ENCODE peak calls at places on chromosomes 3 and 15, in eight cellular contexts. One of them, this sample, is unnamed.

GRCh38 chr3:147572970-147573340 is 163.8 kb downstream of the ZIC1 start:
- DNase-seq in occipital lobe: no peak
- DNase-seq in activated naive CD8-positive, alpha-beta T cell treated with anti-CD3 and anti-CD28 coated beads for 36 hours: no peak
- DNase-seq in stimulated activated CD4-positive, alpha-beta T cell treated with anti-CD3 and anti-CD28 coated beads, Interleukin-12 subunit alpha, Interleukin-12 subunit beta, amount 100 ng/mL, for 4 hours: no peak
- DNase-seq in cardiac muscle cell: no peak
- DNase-seq in SK-N-SH: no peak
- DNase-seq in NCI-H510A: no peak
- DNase-seq in activated CD8-positive, alpha-beta memory T cell treated with anti-CD3 and anti-CD28 coated beads for 1 hour: no peak
- DNase-seq in this sample: peak

GRCh38 chr3:109683746-109684145 is 346.4 kb upstream of the DPPA4 start:
- DNase-seq in stimulated activated CD4-positive, alpha-beta T cell treated with anti-CD3 and anti-CD28 coated beads, Interleukin-12 subunit alpha, Interleukin-12 subunit beta, amount 100 ng/mL, for 4 hours: no peak
- DNase-seq in occipital lobe: no peak
- DNase-seq in NCI-H510A: no peak
- DNase-seq in activated naive CD8-positive, alpha-beta T cell treated with anti-CD3 and anti-CD28 coated beads for 36 hours: no peak
- DNase-seq in SK-N-SH: no peak
- DNase-seq in activated CD8-positive, alpha-beta memory T cell treated with anti-CD3 and anti-CD28 coated beads for 1 hour: no peak
- DNase-seq in cardiac muscle cell: no peak
- DNase-seq in this sample: no peak

GRCh38 chr3:170012683-170013400 is 25.0 kb upstream of the GPR160 start:
- DNase-seq in SK-N-SH: no peak
- DNase-seq in cardiac muscle cell: no peak
- DNase-seq in NCI-H510A: no peak
- DNase-seq in occipital lobe: no peak
- DNase-seq in activated naive CD8-positive, alpha-beta T cell treated with anti-CD3 and anti-CD28 coated beads for 36 hours: no peak
- DNase-seq in activated CD8-positive, alpha-beta memory T cell treated with anti-CD3 and anti-CD28 coated beads for 1 hour: no peak
- DNase-seq in stimulated activated CD4-positive, alpha-beta T cell treated with anti-CD3 and anti-CD28 coated beads, Interleukin-12 subunit alpha, Interleukin-12 subunit beta, amount 100 ng/mL, for 4 hours: no peak
- DNase-seq in this sample: peak

GRCh38 chr3:40070816-40071215 is 238.7 kb upstream of the EIF1B start:
- DNase-seq in occipital lobe: no peak
- DNase-seq in NCI-H510A: no peak
- DNase-seq in activated naive CD8-positive, alpha-beta T cell treated with anti-CD3 and anti-CD28 coated beads for 36 hours: no peak
- DNase-seq in stimulated activated CD4-positive, alpha-beta T cell treated with anti-CD3 and anti-CD28 coated beads, Interleukin-12 subunit alpha, Interleukin-12 subunit beta, amount 100 ng/mL, for 4 hours: no peak
- DNase-seq in SK-N-SH: no peak
- DNase-seq in cardiac muscle cell: no peak
- DNase-seq in activated CD8-positive, alpha-beta memory T cell treated with anti-CD3 and anti-CD28 coated beads for 1 hour: no peak
- DNase-seq in this sample: peak

GRCh38 chr3:189355481-189356201 is 183.9 kb downstream of the TPRG1 start:
- DNase-seq in SK-N-SH: no peak
- DNase-seq in stimulated activated CD4-positive, alpha-beta T cell treated with anti-CD3 and anti-CD28 coated beads, Interleukin-12 subunit alpha, Interleukin-12 subunit beta, amount 100 ng/mL, for 4 hours: peak
- DNase-seq in activated CD8-positive, alpha-beta memory T cell treated with anti-CD3 and anti-CD28 coated beads for 1 hour: peak
- DNase-seq in occipital lobe: no peak
- DNase-seq in activated naive CD8-positive, alpha-beta T cell treated with anti-CD3 and anti-CD28 coated beads for 36 hours: peak
- DNase-seq in cardiac muscle cell: no peak
- DNase-seq in NCI-H510A: no peak
- DNase-seq in this sample: peak

GRCh38 chr3:171511450-171511849 is 51.2 kb upstream of the TNIK start:
- DNase-seq in NCI-H510A: no peak
- DNase-seq in activated CD8-positive, alpha-beta memory T cell treated with anti-CD3 and anti-CD28 coated beads for 1 hour: no peak
- DNase-seq in stimulated activated CD4-positive, alpha-beta T cell treated with anti-CD3 and anti-CD28 coated beads, Interleukin-12 subunit alpha, Interleukin-12 subunit beta, amount 100 ng/mL, for 4 hours: no peak
- DNase-seq in activated naive CD8-positive, alpha-beta T cell treated with anti-CD3 and anti-CD28 coated beads for 36 hours: no peak
- DNase-seq in cardiac muscle cell: no peak
- DNase-seq in SK-N-SH: no peak
- DNase-seq in occipital lobe: no peak
- DNase-seq in this sample: no peak

GRCh38 chr15:50416920-50417319 is 7.3 kb upstream of the USP8 start:
- DNase-seq in NCI-H510A: no peak
- DNase-seq in stimulated activated CD4-positive, alpha-beta T cell treated with anti-CD3 and anti-CD28 coated beads, Interleukin-12 subunit alpha, Interleukin-12 subunit beta, amount 100 ng/mL, for 4 hours: no peak
- DNase-seq in activated naive CD8-positive, alpha-beta T cell treated with anti-CD3 and anti-CD28 coated beads for 36 hours: no peak
- DNase-seq in occipital lobe: no peak
- DNase-seq in cardiac muscle cell: no peak
- DNase-seq in activated CD8-positive, alpha-beta memory T cell treated with anti-CD3 and anti-CD28 coated beads for 1 hour: no peak
- DNase-seq in SK-N-SH: no peak
- DNase-seq in this sample: no peak

GRCh38 chr3:134334231-134334900 is 39.9 kb downstream of the AMOTL2 start:
- DNase-seq in SK-N-SH: no peak
- DNase-seq in NCI-H510A: no peak
- DNase-seq in cardiac muscle cell: no peak
- DNase-seq in occipital lobe: no peak
- DNase-seq in activated CD8-positive, alpha-beta memory T cell treated with anti-CD3 and anti-CD28 coated beads for 1 hour: no peak
- DNase-seq in stimulated activated CD4-positive, alpha-beta T cell treated with anti-CD3 and anti-CD28 coated beads, Interleukin-12 subunit alpha, Interleukin-12 subunit beta, amount 100 ng/mL, for 4 hours: no peak
- DNase-seq in activated naive CD8-positive, alpha-beta T cell treated with anti-CD3 and anti-CD28 coated beads for 36 hours: no peak
- DNase-seq in this sample: no peak

GRCh38 chr3:138646527-138646926 is 38.0 kb downstream of the FAIM start:
- DNase-seq in occipital lobe: no peak
- DNase-seq in stimulated activated CD4-positive, alpha-beta T cell treated with anti-CD3 and anti-CD28 coated beads, Interleukin-12 subunit alpha, Interleukin-12 subunit beta, amount 100 ng/mL, for 4 hours: no peak
- DNase-seq in activated CD8-positive, alpha-beta memory T cell treated with anti-CD3 and anti-CD28 coated beads for 1 hour: no peak
- DNase-seq in cardiac muscle cell: no peak
- DNase-seq in activated naive CD8-positive, alpha-beta T cell treated with anti-CD3 and anti-CD28 coated beads for 36 hours: no peak
- DNase-seq in NCI-H510A: no peak
- DNase-seq in SK-N-SH: no peak
- DNase-seq in this sample: no peak

GRCh38 chr3:45792036-45792435 is 4.3 kb downstream of the SLC6A20 start:
- DNase-seq in cardiac muscle cell: no peak
- DNase-seq in SK-N-SH: no peak
- DNase-seq in occipital lobe: no peak
- DNase-seq in stimulated activated CD4-positive, alpha-beta T cell treated with anti-CD3 and anti-CD28 coated beads, Interleukin-12 subunit alpha, Interleukin-12 subunit beta, amount 100 ng/mL, for 4 hours: no peak
- DNase-seq in NCI-H510A: no peak
- DNase-seq in activated CD8-positive, alpha-beta memory T cell treated with anti-CD3 and anti-CD28 coated beads for 1 hour: no peak
- DNase-seq in activated naive CD8-positive, alpha-beta T cell treated with anti-CD3 and anti-CD28 coated beads for 36 hours: no peak
- DNase-seq in this sample: no peak

GRCh38 chr3:138712086-138712485 is 103.5 kb downstream of the FAIM start:
- DNase-seq in activated naive CD8-positive, alpha-beta T cell treated with anti-CD3 and anti-CD28 coated beads for 36 hours: no peak
- DNase-seq in cardiac muscle cell: no peak
- DNase-seq in NCI-H510A: no peak
- DNase-seq in stimulated activated CD4-positive, alpha-beta T cell treated with anti-CD3 and anti-CD28 coated beads, Interleukin-12 subunit alpha, Interleukin-12 subunit beta, amount 100 ng/mL, for 4 hours: no peak
- DNase-seq in activated CD8-positive, alpha-beta memory T cell treated with anti-CD3 and anti-CD28 coated beads for 1 hour: no peak
- DNase-seq in occipital lobe: no peak
- DNase-seq in SK-N-SH: no peak
- DNase-seq in this sample: no peak

GRCh38 chr3:144275005-144275404 is 303.4 kb downstream of the DIPK2A start:
- DNase-seq in cardiac muscle cell: no peak
- DNase-seq in activated naive CD8-positive, alpha-beta T cell treated with anti-CD3 and anti-CD28 coated beads for 36 hours: no peak
- DNase-seq in activated CD8-positive, alpha-beta memory T cell treated with anti-CD3 and anti-CD28 coated beads for 1 hour: no peak
- DNase-seq in NCI-H510A: no peak
- DNase-seq in SK-N-SH: no peak
- DNase-seq in occipital lobe: no peak
- DNase-seq in stimulated activated CD4-positive, alpha-beta T cell treated with anti-CD3 and anti-CD28 coated beads, Interleukin-12 subunit alpha, Interleukin-12 subunit beta, amount 100 ng/mL, for 4 hours: no peak
- DNase-seq in this sample: no peak

GRCh38 chr15:54840999-54841398 is 355.7 kb downstream of the RSL24D1 start:
- DNase-seq in activated naive CD8-positive, alpha-beta T cell treated with anti-CD3 and anti-CD28 coated beads for 36 hours: no peak
- DNase-seq in SK-N-SH: no peak
- DNase-seq in NCI-H510A: no peak
- DNase-seq in cardiac muscle cell: peak
- DNase-seq in stimulated activated CD4-positive, alpha-beta T cell treated with anti-CD3 and anti-CD28 coated beads, Interleukin-12 subunit alpha, Interleukin-12 subunit beta, amount 100 ng/mL, for 4 hours: no peak
- DNase-seq in occipital lobe: no peak
- DNase-seq in activated CD8-positive, alpha-beta memory T cell treated with anti-CD3 and anti-CD28 coated beads for 1 hour: no peak
- DNase-seq in this sample: no peak

GRCh38 chr3:67381667-67382272 is 272.6 kb downstream of the SUCLG2 start:
- DNase-seq in occipital lobe: no peak
- DNase-seq in activated CD8-positive, alpha-beta memory T cell treated with anti-CD3 and anti-CD28 coated beads for 1 hour: no peak
- DNase-seq in NCI-H510A: no peak
- DNase-seq in activated naive CD8-positive, alpha-beta T cell treated with anti-CD3 and anti-CD28 coated beads for 36 hours: no peak
- DNase-seq in stimulated activated CD4-positive, alpha-beta T cell treated with anti-CD3 and anti-CD28 coated beads, Interleukin-12 subunit alpha, Interleukin-12 subunit beta, amount 100 ng/mL, for 4 hours: no peak
- DNase-seq in cardiac muscle cell: peak
- DNase-seq in SK-N-SH: peak
- DNase-seq in this sample: peak

GRCh38 chr3:128878556-128879124 is 780 bp upstream of the ACAD9 start:
- DNase-seq in cardiac muscle cell: peak
- DNase-seq in activated CD8-positive, alpha-beta memory T cell treated with anti-CD3 and anti-CD28 coated beads for 1 hour: no peak
- DNase-seq in occipital lobe: no peak
- DNase-seq in SK-N-SH: peak
- DNase-seq in stimulated activated CD4-positive, alpha-beta T cell treated with anti-CD3 and anti-CD28 coated beads, Interleukin-12 subunit alpha, Interleukin-12 subunit beta, amount 100 ng/mL, for 4 hours: peak
- DNase-seq in activated naive CD8-positive, alpha-beta T cell treated with anti-CD3 and anti-CD28 coated beads for 36 hours: peak
- DNase-seq in NCI-H510A: no peak
- DNase-seq in this sample: peak

GRCh38 chr15:33292718-33293307 is 18.0 kb upstream of the RYR3 start:
- DNase-seq in SK-N-SH: peak
- DNase-seq in activated CD8-positive, alpha-beta memory T cell treated with anti-CD3 and anti-CD28 coated beads for 1 hour: no peak
- DNase-seq in stimulated activated CD4-positive, alpha-beta T cell treated with anti-CD3 and anti-CD28 coated beads, Interleukin-12 subunit alpha, Interleukin-12 subunit beta, amount 100 ng/mL, for 4 hours: peak
- DNase-seq in occipital lobe: no peak
- DNase-seq in NCI-H510A: peak
- DNase-seq in activated naive CD8-positive, alpha-beta T cell treated with anti-CD3 and anti-CD28 coated beads for 36 hours: peak
- DNase-seq in cardiac muscle cell: peak
- DNase-seq in this sample: peak

GRCh38 chr3:150253622-150254021 is 154.5 kb upstream of the TSC22D2 start:
- DNase-seq in occipital lobe: no peak
- DNase-seq in stimulated activated CD4-positive, alpha-beta T cell treated with anti-CD3 and anti-CD28 coated beads, Interleukin-12 subunit alpha, Interleukin-12 subunit beta, amount 100 ng/mL, for 4 hours: no peak
- DNase-seq in cardiac muscle cell: no peak
- DNase-seq in NCI-H510A: peak
- DNase-seq in activated CD8-positive, alpha-beta memory T cell treated with anti-CD3 and anti-CD28 coated beads for 1 hour: no peak
- DNase-seq in activated naive CD8-positive, alpha-beta T cell treated with anti-CD3 and anti-CD28 coated beads for 36 hours: no peak
- DNase-seq in SK-N-SH: no peak
- DNase-seq in this sample: peak

GRCh38 chr15:62818691-62819090 is 223.9 kb upstream of the TPM1 start:
- DNase-seq in cardiac muscle cell: no peak
- DNase-seq in NCI-H510A: no peak
- DNase-seq in stimulated activated CD4-positive, alpha-beta T cell treated with anti-CD3 and anti-CD28 coated beads, Interleukin-12 subunit alpha, Interleukin-12 subunit beta, amount 100 ng/mL, for 4 hours: no peak
- DNase-seq in activated CD8-positive, alpha-beta memory T cell treated with anti-CD3 and anti-CD28 coated beads for 1 hour: no peak
- DNase-seq in activated naive CD8-positive, alpha-beta T cell treated with anti-CD3 and anti-CD28 coated beads for 36 hours: no peak
- DNase-seq in occipital lobe: no peak
- DNase-seq in SK-N-SH: no peak
- DNase-seq in this sample: peak

GRCh38 chr15:70669966-70670658 is 93.2 kb downstream of the UACA start:
- DNase-seq in activated naive CD8-positive, alpha-beta T cell treated with anti-CD3 and anti-CD28 coated beads for 36 hours: no peak
- DNase-seq in stimulated activated CD4-positive, alpha-beta T cell treated with anti-CD3 and anti-CD28 coated beads, Interleukin-12 subunit alpha, Interleukin-12 subunit beta, amount 100 ng/mL, for 4 hours: no peak
- DNase-seq in SK-N-SH: peak
- DNase-seq in NCI-H510A: no peak
- DNase-seq in cardiac muscle cell: peak
- DNase-seq in occipital lobe: no peak
- DNase-seq in activated CD8-positive, alpha-beta memory T cell treated with anti-CD3 and anti-CD28 coated beads for 1 hour: no peak
- DNase-seq in this sample: no peak

GRCh38 chr3:64340636-64341240 is 115.5 kb upstream of the PRICKLE2 start:
- DNase-seq in activated naive CD8-positive, alpha-beta T cell treated with anti-CD3 and anti-CD28 coated beads for 36 hours: no peak
- DNase-seq in activated CD8-positive, alpha-beta memory T cell treated with anti-CD3 and anti-CD28 coated beads for 1 hour: no peak
- DNase-seq in cardiac muscle cell: no peak
- DNase-seq in occipital lobe: no peak
- DNase-seq in stimulated activated CD4-positive, alpha-beta T cell treated with anti-CD3 and anti-CD28 coated beads, Interleukin-12 subunit alpha, Interleukin-12 subunit beta, amount 100 ng/mL, for 4 hours: no peak
- DNase-seq in NCI-H510A: no peak
- DNase-seq in SK-N-SH: no peak
- DNase-seq in this sample: peak

GRCh38 chr15:70259640-70260066 is 161.9 kb upstream of the TLE3 start:
- DNase-seq in SK-N-SH: peak
- DNase-seq in stimulated activated CD4-positive, alpha-beta T cell treated with anti-CD3 and anti-CD28 coated beads, Interleukin-12 subunit alpha, Interleukin-12 subunit beta, amount 100 ng/mL, for 4 hours: no peak
- DNase-seq in activated CD8-positive, alpha-beta memory T cell treated with anti-CD3 and anti-CD28 coated beads for 1 hour: no peak
- DNase-seq in cardiac muscle cell: no peak
- DNase-seq in activated naive CD8-positive, alpha-beta T cell treated with anti-CD3 and anti-CD28 coated beads for 36 hours: no peak
- DNase-seq in NCI-H510A: no peak
- DNase-seq in occipital lobe: no peak
- DNase-seq in this sample: no peak

This sample was measured in kidney tubule cell.